ENCODE peak calls at places on chromosomes 5 and 9, in four cellular contexts. E is tibial nerve, Q is left ventricle myocardium inferior, W is upper lobe of left lung. O is an unnamed sample. For H3K4me1, the result is how much of the 10 kb centered on the place peaks cover.

GRCh38 chr9:5446451-5447236 is 3.7 kb upstream of the CD274 start:
- DNase-seq in E (no peak), Q (no peak), W (no peak), O (no peak)

GRCh38 chr5:62043289-62044274 is 262.4 kb upstream of the KIF2A start:
- DNase-seq in E (no peak), Q (no peak), W (no peak), O (no peak)

GRCh38 chr5:6788956-6789649 is 75.9 kb downstream of the TENT4A start:
- DNase-seq in E (no peak), Q (no peak), W (no peak), O (no peak)

GRCh38 chr9:78356634-78357033 is 59.7 kb downstream of the PSAT1 start:
- DNase-seq in E (no peak), Q (no peak), W (no peak), O (no peak)

GRCh38 chr5:173123416-173123815 is 20.9 kb upstream of the BNIP1 start:
- DNase-seq in E (peak), Q (no peak), W (no peak), O (no peak)

GRCh38 chr9:79694676-79695400 is 123.1 kb downstream of the TLE4 start:
- DNase-seq in E (no peak), Q (no peak), W (no peak), O (no peak)

GRCh38 chr5:135425641-135426040 is 21.5 kb downstream of the DCANP1 start:
- DNase-seq in E (no peak), Q (no peak), W (no peak), O (no peak)

GRCh38 chr5:141883184-141883947 is 5.2 kb upstream of the PCDH1 start:
- DNase-seq in E (no peak), Q (peak), W (peak), O (no peak)

GRCh38 chr5:1465117-1465516 is 19.9 kb upstream of the SLC6A3 start:
- DNase-seq in E (no peak), Q (no peak), W (no peak), O (no peak)

GRCh38 chr9:18611946-18612345 is 138.0 kb downstream of the ADAMTSL1 start:
- DNase-seq in E (no peak), Q (no peak), W (no peak), O (no peak)

GRCh38 chr5:32249668-32250067 is 63.1 kb downstream of the MTMR12 start:
- DNase-seq in E (no peak), Q (no peak), W (no peak), O (no peak)

GRCh38 chr5:21152611-21153010 is 1164.6 kb upstream of the CDH18 start:
- DNase-seq in E (no peak), Q (no peak), W (no peak), O (no peak)

GRCh38 chr9:69030851-69031645 is 4.5 kb upstream of the FXN start:
- DNase-seq in E (no peak), Q (no peak), W (no peak), O (no peak)

GRCh38 chr9:93143830-93144530 is 9.9 kb upstream of the NINJ1 start:
- DNase-seq in E (no peak), Q (no peak), W (peak), O (peak)

GRCh38 chr9:37984672-37985611 is 81.0 kb upstream of the SLC25A51 start:
- DNase-seq in E (no peak), Q (peak), W (no peak), O (no peak)

GRCh38 chr9:104263942-104264341 is 169.8 kb downstream of the SMC2 start:
- DNase-seq in E (no peak), Q (no peak), W (no peak), O (no peak)

GRCh38 chr9:36322462-36322861 is 64.2 kb upstream of the GNE start:
- DNase-seq in E (no peak), Q (no peak), W (no peak), O (no peak)

GRCh38 chr5:149549461-149550266 is 1.6 kb downstream of the CSNK1A1 start:
- DNase-seq in E (peak), Q (no peak), W (no peak), O (no peak)

GRCh38 chr5:132496631-132497487 is 6.3 kb upstream of the IRF1 start:
- DNase-seq in E (peak), Q (peak), W (peak), O (peak)

GRCh38 chr5:105702323-105702722 is 1968.4 kb downstream of the EFNA5 start:
- DNase-seq in E (no peak), Q (no peak), W (no peak), O (no peak)

GRCh38 chr9:126664893-126665695 is 51.4 kb downstream of the LMX1B start:
- DNase-seq in E (no peak), Q (no peak), W (no peak), O (no peak)

GRCh38 chr5:141779642-141780041 is 97.6 kb upstream of the ARAP3 start:
- DNase-seq in E (peak), Q (peak), W (no peak), O (no peak)

GRCh38 chr9:35675732-35676392 is 2.1 kb downstream of the CA9 start:
- DNase-seq in E (no peak), Q (no peak), W (peak), O (peak)

GRCh38 chr5:9149988-9150387 is 395.9 kb downstream of the SEMA5A start:
- DNase-seq in E (no peak), Q (no peak), W (no peak), O (no peak)

GRCh38 chr5:173919443-173919842 is 31.3 kb downstream of the CPEB4 start:
- DNase-seq in E (no peak), Q (no peak), W (no peak), O (no peak)

GRCh38 chr9:125538092-125538473 is 168.9 kb downstream of the MAPKAP1 start:
- DNase-seq in E (no peak), Q (no peak), W (no peak), O (no peak)

GRCh38 chr9:126500600-126501382 is 112.9 kb upstream of the LMX1B start:
- DNase-seq in E (peak), Q (peak), W (peak), O (peak)

GRCh38 chr5:33994845-33995244 is 10.4 kb upstream of the SLC45A2 start:
- DNase-seq in E (no peak), Q (no peak), W (no peak), O (no peak)

GRCh38 chr9:69542942-69543704 is 129.0 kb downstream of the APBA1 start:
- DNase-seq in E (no peak), Q (peak), W (peak), O (no peak)

GRCh38 chr5:141692919-141693848 is 11.2 kb upstream of the ARAP3 start:
- DNase-seq in E (no peak), Q (no peak), W (no peak), O (peak)

GRCh38 chr5:63240063-63240755 is 661.6 kb downstream of the LRRC70 start:
- DNase-seq in E (no peak), Q (no peak), W (no peak), O (no peak)

GRCh38 chr5:134410822-134411221 is 859 bp downstream of the CDKN2AIPNL start:
- DNase-seq in E (no peak), Q (no peak), W (no peak), O (no peak)

GRCh38 chr5:119814655-119815054 is 185.3 kb downstream of the FAM170A start:
- DNase-seq in E (no peak), Q (no peak), W (no peak), O (no peak)

GRCh38 chr5:119808024-119808423 is 178.7 kb downstream of the FAM170A start:
- DNase-seq in E (no peak), Q (no peak), W (no peak), O (no peak)

GRCh38 chr5:119811443-119811842 is 182.1 kb downstream of the FAM170A start:
- DNase-seq in E (no peak), Q (no peak), W (no peak), O (no peak)

GRCh38 chr5:119808474-119808873 is 179.1 kb downstream of the FAM170A start:
- DNase-seq in E (no peak), Q (no peak), W (no peak), O (no peak)

GRCh38 chr5:119810217-119810616 is 180.9 kb downstream of the FAM170A start:
- DNase-seq in E (no peak), Q (no peak), W (no peak), O (no peak)
- TF ChIP-seq CTCF in E (no peak), Q (no peak), W (no peak), O (no peak)

GRCh38 chr9:134328841-134329575 is 2.8 kb downstream of the RXRA start:
- DNase-seq in E (peak), Q (peak), W (peak), O (no peak)

GRCh38 chr9:134329576-134329855 is 3.3 kb downstream of the RXRA start:
- DNase-seq in E (no peak), Q (peak), W (peak), O (no peak)

GRCh38 chr9:134329886-134330285 is 3.6 kb downstream of the RXRA start:
- DNase-seq in E (no peak), Q (peak), W (peak), O (no peak)

GRCh38 chr9:134331186-134332025 is 5.2 kb downstream of the RXRA start:
- DNase-seq in E (no peak), Q (no peak), W (peak), O (no peak)

DNA sequence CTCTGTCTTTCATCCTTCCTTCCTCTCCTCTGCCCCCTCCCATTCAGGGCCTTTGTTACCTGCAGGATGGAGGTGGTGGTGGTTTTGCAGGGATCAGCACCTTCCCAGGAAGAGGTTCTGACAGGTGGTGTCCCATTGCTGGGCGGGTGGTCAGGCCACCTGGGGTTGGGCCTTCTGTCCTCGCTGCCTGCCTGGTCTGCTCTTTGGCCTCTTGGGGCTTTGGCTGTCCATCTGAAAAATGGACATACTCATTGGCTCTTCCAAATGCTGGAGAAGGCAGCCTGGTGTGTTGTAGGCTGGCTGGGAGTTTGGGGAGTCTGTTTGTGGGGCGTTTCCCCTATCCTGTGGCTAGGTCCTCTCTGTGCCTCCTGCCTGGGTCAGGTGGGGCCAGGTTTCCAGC is 4.3 kb downstream of the RXRA start:
- DNase-seq in E (no peak), Q (peak), W (no peak), O (no peak)
- H3K4me1 ChIP-seq in E (half or more), Q (half or more), W (half or more), O (under half)

GRCh38 chr9:130640681-130641080 is 23.7 kb upstream of the PRDM12 start:
- DNase-seq in E (no peak), Q (no peak), W (no peak), O (no peak)
- TF ChIP-seq CTCF in E (no peak), Q (no peak), W (no peak), O (no peak)

DNA sequence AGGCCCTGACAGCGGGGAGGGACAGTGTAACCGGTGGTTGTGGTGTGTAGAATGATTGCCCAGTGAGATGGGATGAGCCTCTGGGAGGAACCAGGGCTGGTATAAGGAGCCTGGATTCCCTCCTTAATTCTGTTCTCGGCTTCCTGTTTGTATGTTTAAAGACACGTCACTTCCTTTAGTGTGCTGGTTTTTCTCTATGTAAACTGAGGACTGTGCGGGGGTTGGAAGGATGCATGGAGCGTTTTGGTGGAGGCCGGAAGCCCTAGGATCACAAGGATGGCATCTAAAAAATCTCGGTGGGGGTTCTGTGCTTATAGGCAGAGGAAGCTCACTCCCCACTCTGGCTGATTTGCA is 958 bp downstream of the NTMT1 start:
- DNase-seq in E (no peak), Q (no peak), W (no peak), O (no peak)
- H3K4me1 ChIP-seq in E (under half), Q (half or more), W (under half), O (half or more)

DNA sequence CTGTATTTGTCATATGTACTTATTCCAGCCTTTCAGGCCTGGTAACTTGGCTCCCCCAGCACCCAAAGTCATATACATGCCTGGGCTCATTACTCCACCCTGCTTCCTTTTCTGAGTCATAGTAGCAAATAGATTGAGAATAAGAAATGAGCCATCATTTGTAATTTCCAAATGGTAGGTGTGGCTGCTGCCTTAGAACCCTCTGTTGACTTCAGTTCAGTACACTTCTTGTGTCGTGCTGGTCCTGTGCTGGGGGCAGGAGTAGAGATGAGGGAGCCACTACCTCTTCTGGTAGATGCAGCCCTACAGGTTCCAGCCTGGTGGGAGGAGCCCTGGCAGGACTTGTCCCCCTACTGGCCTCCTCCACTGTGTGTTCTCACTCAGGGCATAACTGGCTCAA is 11.1 kb downstream of the GM2A start:
- DNase-seq in E (no peak), Q (no peak), W (no peak), O (no peak)
- TF ChIP-seq CTCF in E (no peak), Q (no peak), W (no peak), O (no peak)

GRCh38 chr5:59301727-59302126 is 591.8 kb downstream of the PDE4D start:
- DNase-seq in E (no peak), Q (no peak), W (no peak), O (no peak)
- H3K4me1 ChIP-seq in E (under half), Q (under half), W (under half), O (under half)

GRCh38 chr9:135726138-135726853 is 24.3 kb downstream of the KCNT1 start:
- DNase-seq in E (no peak), Q (no peak), W (peak), O (no peak)
- TF ChIP-seq CTCF in E (no peak), Q (no peak), W (no peak), O (no peak)

DNA sequence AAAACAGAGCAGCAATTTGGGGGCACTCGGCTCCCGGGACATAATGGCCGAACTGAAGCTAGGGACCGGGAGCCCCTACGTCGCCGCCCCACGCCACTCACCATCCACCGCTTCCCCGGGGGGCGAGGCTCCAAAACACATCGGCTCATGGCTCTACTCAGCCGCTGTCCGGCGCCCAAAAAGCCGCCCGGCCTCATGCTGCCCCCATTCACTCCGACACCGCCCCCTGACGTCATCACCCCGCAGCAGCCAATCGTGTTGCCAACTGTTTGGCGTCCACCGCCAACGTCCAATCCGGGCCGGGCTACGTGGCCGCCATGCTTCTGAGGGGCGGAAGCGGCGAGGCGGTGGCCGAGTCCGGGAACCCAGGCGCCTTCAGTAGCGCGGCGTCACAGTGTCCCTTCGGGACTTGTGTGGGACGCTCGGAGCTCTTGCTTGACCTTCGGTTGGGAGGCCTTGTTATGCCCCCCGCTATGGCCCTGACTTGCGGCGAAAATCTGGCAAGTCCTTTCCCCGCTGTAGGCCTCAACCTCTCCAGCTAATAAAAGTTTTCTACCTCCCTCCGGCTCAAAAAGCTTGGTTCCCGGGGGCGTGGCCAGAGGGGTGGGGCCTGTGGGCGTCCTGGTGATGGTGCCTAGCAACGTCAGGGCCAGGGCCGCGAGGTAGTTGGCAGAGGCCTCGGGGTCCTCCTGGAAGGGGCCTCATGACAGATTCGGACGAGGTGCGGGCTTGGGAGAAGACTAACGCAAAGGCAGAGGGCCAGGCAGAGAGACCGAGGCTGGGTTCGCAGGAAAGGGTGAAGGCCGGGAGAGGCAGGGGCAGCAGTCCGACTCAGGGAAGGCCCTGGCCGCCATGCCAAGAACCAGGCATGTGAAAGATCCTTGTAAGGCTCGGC is at the start of the genes PTRH1 and TTC16:
- DNase-seq in E (peak), Q (peak), W (peak), O (peak)
- H3K4me1 ChIP-seq in E (under half), Q (under half), W (under half), O (under half)

DNA sequence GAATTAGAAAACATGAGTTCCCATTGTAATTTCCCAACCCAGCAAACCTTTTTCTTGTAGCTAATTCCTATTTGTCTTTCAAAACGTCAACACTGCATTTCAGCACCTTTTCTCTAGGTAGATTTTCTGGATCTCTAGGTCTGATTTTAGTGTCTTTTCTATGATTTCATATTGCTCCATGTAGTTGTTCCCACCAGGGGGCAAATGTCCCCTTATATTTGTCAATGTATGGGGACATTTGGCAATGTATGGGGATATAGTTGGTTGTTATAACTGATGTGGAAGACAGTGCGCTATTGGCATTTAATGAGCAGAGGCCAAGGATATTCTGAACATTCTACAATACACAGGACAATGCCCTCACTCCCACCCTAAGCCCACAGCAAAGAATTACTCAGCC is 273.9 kb upstream of the ADRA1B start:
- DNase-seq in E (no peak), Q (no peak), W (no peak), O (no peak)
- TF ChIP-seq CTCF in E (no peak), Q (no peak), W (no peak), O (no peak)

GRCh38 chr9:121284733-121285451 is 16.9 kb downstream of the GSN start:
- DNase-seq in E (peak), Q (no peak), W (no peak), O (no peak)

GRCh38 chr9:121281614-121282291 is 13.8 kb downstream of the GSN start:
- DNase-seq in E (peak), Q (peak), W (peak), O (no peak)

GRCh38 chr9:121282309-121283071 is 14.5 kb downstream of the GSN start:
- DNase-seq in E (peak), Q (peak), W (no peak), O (no peak)

GRCh38 chr9:121283856-121284732 is 16.1 kb downstream of the GSN start:
- DNase-seq in E (no peak), Q (no peak), W (no peak), O (no peak)

GRCh38 chr9:121283072-121283398 is 15.1 kb downstream of the GSN start:
- DNase-seq in E (no peak), Q (no peak), W (no peak), O (no peak)
- H3K4me1 ChIP-seq in E (half or more), Q (half or more), W (half or more), O (under half)